ENCODE peak calls at places on chromosome 20, in eight cellular contexts. G is neural progenitor cell, K is tibial nerve, R is GM23338, J is psoas muscle, D is foreskin keratinocyte, Y is body of pancreas, B is Peyer's patch. V is an unnamed sample. For H3K27me3, the result is how much of the 10 kb centered on the place peaks cover.

GRCh38 chr20:17611540-17612286 is 41.8 kb downstream of the DSTN start:
- DNase-seq in G (peak), K (no peak), R (peak), J (peak), D (peak), Y (no peak), B (peak), V (no peak)

GRCh38 chr20:38302721-38303120 is 1.2 kb upstream of the BPI start:
- DNase-seq in G (peak), K (no peak), R (peak), J (no peak), D (no peak), Y (no peak), B (no peak), V (no peak)

GRCh38 chr20:17518339-17519052 is 12.7 kb downstream of the BFSP1 start:
- DNase-seq in G (peak), K (no peak), R (peak), J (no peak), D (no peak), Y (no peak), B (no peak), V (no peak)

GRCh38 chr20:17542993-17543412 is 11.8 kb upstream of the BFSP1 start:
- DNase-seq in G (no peak), K (no peak), R (no peak), J (no peak), D (no peak), Y (no peak), B (no peak), V (no peak)

GRCh38 chr20:6295477-6296256 is 172.8 kb upstream of the FERMT1 start:
- DNase-seq in G (no peak), K (no peak), R (no peak), J (no peak), D (no peak), Y (no peak), B (no peak), V (no peak)

GRCh38 chr20:32333988-32334885 is 23.9 kb upstream of the ASXL1 start:
- DNase-seq in G (no peak), K (no peak), R (no peak), J (no peak), D (no peak), Y (peak), B (no peak), V (peak)

GRCh38 chr20:12715371-12715770 is 293.4 kb upstream of the SPTLC3 start:
- DNase-seq in G (no peak), K (no peak), R (no peak), J (no peak), D (peak), Y (no peak), B (no peak), V (no peak)

GRCh38 chr20:57398901-57399535 is 7.8 kb downstream of the RBM38 start:
- DNase-seq in G (peak), K (no peak), R (no peak), J (peak), D (no peak), Y (no peak), B (no peak), V (no peak)

GRCh38 chr20:47610247-47610944 is 108.7 kb downstream of the NCOA3 start:
- DNase-seq in G (no peak), K (no peak), R (no peak), J (no peak), D (peak), Y (peak), B (no peak), V (peak)

GRCh38 chr20:43843096-43843964 is 71.3 kb upstream of the TOX2 start:
- DNase-seq in G (no peak), K (no peak), R (no peak), J (no peak), D (peak), Y (no peak), B (no peak), V (no peak)

GRCh38 chr20:4855555-4855954 is 133.8 kb downstream of the PRND start:
- DNase-seq in G (no peak), K (no peak), R (no peak), J (no peak), D (no peak), Y (no peak), B (no peak), V (no peak)

GRCh38 chr20:38926934-38927616 is 858 bp downstream of the FAM83D start:
- DNase-seq in G (no peak), K (no peak), R (no peak), J (no peak), D (no peak), Y (no peak), B (no peak), V (no peak)

GRCh38 chr20:16518068-16518783 is 55.0 kb downstream of the KIF16B start:
- DNase-seq in G (peak), K (no peak), R (peak), J (no peak), D (no peak), Y (peak), B (no peak), V (peak)

DNA sequence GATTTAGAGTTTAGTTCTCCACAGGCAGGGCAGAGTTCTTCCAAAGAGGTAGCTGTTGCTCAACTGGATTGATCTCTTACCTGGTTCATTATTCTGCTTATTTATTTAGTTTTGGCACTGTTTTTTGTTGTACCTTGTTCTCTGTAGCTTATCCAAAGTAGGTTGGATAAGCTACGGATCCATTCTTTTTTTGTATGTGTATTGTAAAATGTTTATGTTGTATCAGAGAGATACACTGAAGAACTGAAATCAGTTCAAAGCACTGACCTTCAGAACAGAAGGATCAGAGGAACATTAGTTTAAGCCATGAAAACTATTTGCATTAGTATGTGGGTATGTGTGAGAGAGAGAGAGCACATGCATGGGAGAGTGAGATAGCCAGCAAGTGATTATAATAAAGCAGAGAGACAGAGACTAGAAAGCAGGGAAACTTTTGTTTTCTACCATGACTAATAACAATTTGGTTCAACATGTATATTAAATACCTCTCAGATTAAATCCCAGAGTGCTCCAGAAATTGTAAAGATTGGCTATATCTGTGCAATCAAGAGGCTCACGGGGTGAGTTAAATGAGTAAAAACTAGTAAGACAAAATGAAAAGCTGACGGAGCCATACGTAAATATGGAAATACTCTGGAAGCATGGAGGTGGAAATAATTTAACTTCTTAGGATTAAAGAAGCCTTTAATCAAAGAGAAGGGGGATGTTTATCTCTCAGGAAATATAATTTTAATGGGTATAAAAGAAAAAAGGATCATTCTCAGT is 40.2 kb downstream of the ITCH start:
- DNase-seq in G (no peak), K (no peak), R (no peak), J (no peak), D (no peak), Y (no peak), B (no peak), V (no peak)
- H3K27ac ChIP-seq in G (no peak), K (no peak), R (no peak), J (no peak), D (no peak), Y (no peak), B (no peak), V (no peak)

GRCh38 chr20:40293740-40294139 is 395.3 kb downstream of the MAFB start:
- DNase-seq in G (no peak), K (no peak), R (no peak), J (no peak), D (no peak), Y (peak), B (no peak), V (no peak)

GRCh38 chr20:40291483-40291882 is 397.6 kb downstream of the MAFB start:
- DNase-seq in G (no peak), K (no peak), R (no peak), J (no peak), D (no peak), Y (no peak), B (no peak), V (no peak)

GRCh38 chr20:40294747-40295146 is 394.3 kb downstream of the MAFB start:
- DNase-seq in G (no peak), K (no peak), R (no peak), J (no peak), D (no peak), Y (no peak), B (no peak), V (no peak)

GRCh38 chr20:40294175-40294574 is 394.9 kb downstream of the MAFB start:
- DNase-seq in G (no peak), K (no peak), R (no peak), J (peak), D (no peak), Y (no peak), B (no peak), V (no peak)
- H3K27me3 ChIP-seq in G (under half), K (under half), R (under half), J (under half), D (under half), Y (under half), B (under half), V (under half)

GRCh38 chr20:33404281-33404680 is 3.0 kb upstream of the CDK5RAP1 start:
- DNase-seq in G (no peak), K (no peak), R (no peak), J (no peak), D (peak), Y (no peak), B (no peak), V (no peak)
- H3K27ac ChIP-seq in G (no peak), K (no peak), R (no peak), J (no peak), D (no peak), Y (no peak), B (no peak), V (no peak)

GRCh38 chr20:36333841-36334240 is 27.7 kb downstream of the DLGAP4 start:
- DNase-seq in G (no peak), K (no peak), R (no peak), J (peak), D (no peak), Y (no peak), B (no peak), V (no peak)

GRCh38 chr20:36336204-36336603 is 30.1 kb downstream of the DLGAP4 start:
- DNase-seq in G (no peak), K (no peak), R (no peak), J (no peak), D (no peak), Y (no peak), B (no peak), V (no peak)

GRCh38 chr20:36335187-36335870 is 29.2 kb downstream of the DLGAP4 start:
- DNase-seq in G (no peak), K (no peak), R (no peak), J (peak), D (no peak), Y (no peak), B (no peak), V (no peak)

GRCh38 chr20:36336838-36337478 is 30.8 kb downstream of the DLGAP4 start:
- DNase-seq in G (no peak), K (no peak), R (no peak), J (peak), D (no peak), Y (no peak), B (no peak), V (no peak)

GRCh38 chr20:36334281-36335075 is 28.3 kb downstream of the DLGAP4 start:
- DNase-seq in G (no peak), K (no peak), R (no peak), J (peak), D (no peak), Y (no peak), B (no peak), V (no peak)
- H3K27me3 ChIP-seq in G (under half), K (under half), R (under half), J (under half), D (half or more), Y (under half), B (under half), V (under half)